ENCODE peak calls at places on chromosome 9, in five cellular contexts. S, H, Z, I and Q are unnamed samples.

GRCh38 chr9:133971121-133971951 is 20.8 kb downstream of the VAV2 start:
- DNase-seq in I (no peak), Z (no peak), S (no peak), H (no peak), Q (no peak)

GRCh38 chr9:115202960-115203751 is 85.2 kb upstream of the TNC start:
- DNase-seq in S (no peak), H (peak; percentile 51), Z (no peak), I (no peak), Q (no peak)

GRCh38 chr9:134783699-134784039 is 96.9 kb upstream of the FCN2 start:
- DNase-seq in I (no peak), H (no peak), Z (no peak), S (no peak), Q (no peak)

GRCh38 chr9:19939890-19940289 is 151.1 kb upstream of the SLC24A2 start:
- DNase-seq in S (no peak), Z (no peak), H (no peak), I (no peak), Q (no peak)

GRCh38 chr9:27280858-27281257 is 16.1 kb downstream of the EQTN start:
- DNase-seq in Z (no peak), H (no peak), S (no peak), I (no peak), Q (no peak)

GRCh38 chr9:123860603-123861002 is 69.3 kb downstream of the DENND1A start:
- DNase-seq in I (no peak), H (no peak), S (no peak), Z (no peak), Q (peak; percentile 17)

GRCh38 chr9:127980056-127980705 is 608 bp downstream of the EEIG1 start:
- DNase-seq in Z (no peak), S (peak; percentile 58), I (no peak), H (no peak), Q (peak; percentile 63)

GRCh38 chr9:33227013-33227398 is 13.0 kb upstream of the SPINK4 start:
- DNase-seq in Z (no peak), H (no peak), I (no peak), S (no peak), Q (no peak)

GRCh38 chr9:115891929-115892328 is 261.7 kb upstream of the PAPPA start:
- DNase-seq in Z (no peak), S (no peak), H (peak; percentile 35), I (no peak), Q (peak; percentile 16)

GRCh38 chr9:32292611-32293010 is 91.8 kb upstream of the ACO1 start:
- DNase-seq in Z (no peak), I (no peak), S (no peak), H (no peak), Q (peak; percentile 33)

GRCh38 chr9:99445377-99445891 is 223.4 kb downstream of the SEC61B start:
- DNase-seq in I (peak; percentile 14), S (no peak), Z (no peak), H (peak; percentile 55), Q (peak; percentile 79)

GRCh38 chr9:2764371-2764770 is 47.1 kb downstream of the KCNV2 start:
- DNase-seq in H (no peak), S (peak; percentile 13), I (no peak), Z (no peak), Q (peak; percentile 40)